ENCODE peak calls at places on chromosome 5, in five cellular contexts. T, N, B, O and K are unnamed samples.

GRCh38 chr5:179344301-179345178 is 721 bp downstream of the ADAMTS2 start:
- DNase-seq in T (no peak), N (no peak), B (peak), O (peak), K (no peak)

GRCh38 chr5:10562202-10563131 is 1.4 kb upstream of the ANKRD33B start:
- DNase-seq in T (no peak), N (peak), B (no peak), O (peak), K (no peak)

GRCh38 chr5:72210913-72211670 is 103.8 kb downstream of the MAP1B start:
- DNase-seq in T (peak), N (no peak), B (no peak), O (peak), K (no peak)

GRCh38 chr5:83729389-83729788 is 8.7 kb upstream of the HAPLN1 start:
- DNase-seq in T (no peak), N (no peak), B (no peak), O (no peak), K (no peak)

GRCh38 chr5:85556464-85556863 is 1061.3 kb upstream of the COX7C start:
- DNase-seq in T (no peak), N (no peak), B (no peak), O (no peak), K (no peak)

GRCh38 chr5:115767424-115767823 is 49.0 kb downstream of the CDO1 start:
- DNase-seq in T (no peak), N (peak), B (no peak), O (no peak), K (no peak)

GRCh38 chr5:132498152-132498551 is 7.6 kb upstream of the IRF1 start:
- DNase-seq in T (peak), N (no peak), B (no peak), O (peak), K (peak)

GRCh38 chr5:158013939-158014338 is 155.0 kb upstream of the CLINT1 start:
- DNase-seq in T (peak), N (no peak), B (no peak), O (peak), K (no peak)

GRCh38 chr5:133612021-133612860 is at the start of gene FSTL4:
- DNase-seq in T (peak), N (no peak), B (no peak), O (no peak), K (no peak)

GRCh38 chr5:153619706-153620105 is 129.2 kb downstream of the GRIA1 start:
- DNase-seq in T (no peak), N (no peak), B (no peak), O (peak), K (no peak)

GRCh38 chr5:72007336-72008111 is 99.8 kb upstream of the MAP1B start:
- DNase-seq in T (no peak), N (no peak), B (no peak), O (no peak), K (no peak)

GRCh38 chr5:111745075-111745474 is 11.9 kb downstream of the NREP start:
- DNase-seq in T (no peak), N (no peak), B (no peak), O (no peak), K (no peak)

GRCh38 chr5:79346420-79346824 is 110.5 kb downstream of the JMY start:
- DNase-seq in T (peak), N (no peak), B (peak), O (peak), K (no peak)

GRCh38 chr5:43227655-43228054 is 35.6 kb downstream of the NIM1K start:
- DNase-seq in T (peak), N (no peak), B (peak), O (peak), K (no peak)

GRCh38 chr5:59390074-59390659 is 503.4 kb downstream of the PDE4D start:
- DNase-seq in T (peak), N (no peak), B (peak), O (peak), K (no peak)

GRCh38 chr5:53674114-53674513 is 113.7 kb downstream of the NDUFS4 start:
- DNase-seq in T (no peak), N (no peak), B (no peak), O (no peak), K (no peak)

GRCh38 chr5:81971086-81971693 is 633 bp upstream of the ATG10 start:
- DNase-seq in T (peak), N (peak), B (no peak), O (peak), K (no peak)

GRCh38 chr5:172414618-172415599 is 39.4 kb downstream of the SH3PXD2B start:
- DNase-seq in T (no peak), N (no peak), B (no peak), O (no peak), K (no peak)

DNA sequence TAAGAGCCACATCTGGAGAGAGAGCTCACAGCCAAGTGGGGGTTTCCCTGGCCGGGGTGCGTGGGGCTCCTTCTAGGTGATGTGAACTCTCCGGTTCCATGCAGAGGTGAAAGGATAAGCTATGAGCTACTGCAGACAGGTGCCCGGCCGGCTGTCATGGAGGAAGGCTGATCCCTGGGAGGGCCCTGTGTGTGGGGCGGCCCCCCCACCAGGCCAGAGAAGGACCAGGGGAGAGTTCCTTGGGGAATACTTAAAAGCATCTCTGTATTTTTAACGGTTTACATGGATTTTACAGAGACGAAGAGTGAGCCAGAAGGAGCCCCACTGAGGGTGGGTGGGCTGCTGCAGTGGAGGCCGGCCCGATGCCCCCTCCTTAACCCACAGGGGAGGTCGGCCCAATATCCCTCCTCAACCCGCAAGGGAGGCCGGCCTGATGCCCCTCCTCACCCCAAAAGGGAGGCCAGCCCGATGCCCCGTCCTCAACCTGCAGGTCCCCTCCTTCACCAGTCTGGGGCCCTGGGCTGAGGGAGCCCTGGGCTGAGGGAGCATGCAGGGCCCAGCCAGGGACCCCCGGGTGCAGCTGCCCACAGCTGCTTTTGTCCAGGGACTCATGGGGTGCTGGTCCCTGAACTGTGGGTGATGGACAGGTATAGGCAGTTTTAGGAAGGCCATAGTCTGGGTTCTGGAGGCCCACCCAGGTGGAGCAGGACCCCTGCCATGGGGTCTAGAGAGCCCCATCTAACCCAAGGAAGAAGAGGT is 31.9 kb downstream of the MRPL36 start:
- DNase-seq in T (no peak), N (no peak), B (no peak), O (no peak), K (no peak)
- TF ChIP-seq CEBPB in T (no peak), N (no peak), B (no peak), O (no peak), K (no peak)

DNA sequence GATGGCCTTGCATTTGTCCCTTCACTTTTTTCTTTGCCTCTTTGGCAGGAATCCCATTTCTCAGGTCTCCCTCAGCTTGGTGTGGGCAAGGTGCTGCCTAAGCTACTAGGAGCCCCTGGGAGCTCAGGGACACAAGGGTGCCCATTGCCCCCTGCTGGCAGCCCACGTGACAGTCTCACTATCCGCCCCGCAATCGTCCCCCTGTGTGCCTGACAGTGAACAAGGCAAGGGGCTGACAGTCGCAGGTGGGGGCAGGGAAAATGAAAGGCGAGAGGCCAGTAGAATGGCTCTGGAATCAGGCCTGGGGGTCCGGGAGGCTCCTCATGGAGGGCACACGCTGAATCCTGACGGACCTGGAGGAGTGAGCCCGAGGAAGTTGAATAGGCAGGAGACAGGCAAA is 2.0 kb upstream of the PCDH12 start:
- DNase-seq in T (no peak), N (no peak), B (peak), O (no peak), K (no peak)
- TF ChIP-seq CTCF in T (no peak), N (peak), B (peak), O (no peak), K (peak)

DNA sequence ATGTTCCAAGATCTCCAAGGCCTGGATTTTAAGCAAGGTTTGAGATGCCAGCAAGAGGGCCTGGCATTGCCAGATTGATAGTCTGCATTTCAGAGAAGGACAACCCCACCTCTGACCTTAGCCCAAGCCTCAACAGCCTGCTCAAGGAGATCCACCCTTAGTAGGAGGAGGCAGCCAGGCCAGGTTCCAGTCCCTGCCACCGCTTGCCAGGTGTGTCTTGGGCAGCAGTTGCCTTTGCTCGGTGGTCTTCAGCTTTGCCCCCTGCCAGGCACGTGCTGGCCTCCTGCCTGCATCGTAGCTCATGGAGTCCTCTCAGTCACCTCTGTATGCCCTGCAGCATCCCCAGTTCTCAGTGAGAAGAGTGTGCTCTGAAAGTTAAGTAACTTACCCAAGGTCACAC is 134.2 kb downstream of the KCNIP1 start:
- DNase-seq in T (no peak), N (no peak), B (no peak), O (no peak), K (no peak)
- TF ChIP-seq CEBPB in T (no peak), N (no peak), B (no peak), O (no peak), K (no peak)

DNA sequence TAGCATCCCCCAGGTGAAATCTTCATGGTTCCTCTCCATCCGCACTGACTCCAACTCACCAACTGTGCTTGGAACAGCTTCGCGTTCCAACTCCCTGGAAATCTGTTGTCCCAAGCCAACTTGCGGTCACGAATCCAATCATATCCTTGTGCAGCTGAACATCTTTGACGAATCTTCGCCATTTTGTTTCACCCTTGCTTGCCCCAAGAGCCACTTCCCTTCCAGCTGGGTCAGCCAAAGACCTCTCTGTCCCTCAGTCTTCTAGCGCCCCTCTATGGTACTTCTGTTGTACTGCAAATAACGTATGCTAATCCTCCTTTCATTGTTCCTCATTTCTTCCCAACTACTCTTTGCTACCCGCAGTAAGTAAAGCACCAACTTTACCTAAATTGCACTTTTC is 61.0 kb upstream of the TARS1 start:
- DNase-seq in T (peak), N (no peak), B (no peak), O (peak), K (peak)
- TF ChIP-seq CTCF in T (peak), N (peak), B (peak), O (peak), K (peak)

GRCh38 chr5:77282337-77283027 is 72.0 kb downstream of the PDE8B start:
- DNase-seq in T (peak), N (no peak), B (no peak), O (peak), K (no peak)
- TF ChIP-seq CEBPB in T (no peak), N (no peak), B (no peak), O (peak), K (no peak)